ENCODE peak calls at places on chromosomes 3 and 15, in six cellular contexts. K is heart right ventricle; U is activated CD8-positive, alpha-beta memory T cell treated with anti-CD3 and anti-CD28 coated beads for 24 hours; P is spleen; A is COLO829; R is DMS79. S is an unnamed sample.

GRCh38 chr3:183534249-183534648 is 21.3 kb downstream of the KLHL6 start:
- DNase-seq in K (no peak), U (no peak), P (no peak), A (peak), R (peak), S (no peak)

GRCh38 chr15:76378691-76379090 is 42.1 kb downstream of the ISL2 start:
- DNase-seq in K (no peak), U (no peak), P (no peak), A (no peak), R (no peak), S (no peak)

GRCh38 chr3:69103123-69103522 is 18.4 kb downstream of the ARL6IP5 start:
- DNase-seq in K (no peak), U (no peak), P (no peak), A (no peak), R (no peak), S (no peak)

GRCh38 chr3:139292933-139293664 is 50.7 kb upstream of the MRPS22 start:
- DNase-seq in K (no peak), U (no peak), P (no peak), A (peak), R (no peak), S (no peak)

GRCh38 chr3:168559012-168559411 is 463.3 kb upstream of the GOLIM4 start:
- DNase-seq in K (no peak), U (no peak), P (no peak), A (no peak), R (no peak), S (no peak)

GRCh38 chr3:145902166-145902565 is 258.8 kb downstream of the PLOD2 start:
- DNase-seq in K (no peak), U (no peak), P (no peak), A (no peak), R (no peak), S (no peak)

GRCh38 chr3:122513386-122514122 is 1.2 kb downstream of the KPNA1 start:
- DNase-seq in K (no peak), U (no peak), P (no peak), A (no peak), R (no peak), S (no peak)

GRCh38 chr3:20857636-20858035 is 671.6 kb upstream of the SGO1 start:
- DNase-seq in K (no peak), U (no peak), P (no peak), A (no peak), R (no peak), S (no peak)

GRCh38 chr15:42737529-42738328 is 801 bp upstream of the CDAN1 start:
- DNase-seq in K (no peak), U (no peak), P (no peak), A (no peak), R (no peak), S (no peak)

GRCh38 chr3:130491431-130491830 is 25.5 kb upstream of the COL6A6 start:
- DNase-seq in K (no peak), U (no peak), P (no peak), A (peak), R (no peak), S (no peak)

GRCh38 chr3:9779721-9780450 is 10.1 kb upstream of the CAMK1 start:
- DNase-seq in K (no peak), U (peak), P (peak), A (no peak), R (no peak), S (peak)

GRCh38 chr3:106121491-106122289 is 252.9 kb upstream of the CBLB start:
- DNase-seq in K (no peak), U (no peak), P (no peak), A (no peak), R (no peak), S (no peak)

GRCh38 chr3:46845397-46845859 is 17.8 kb downstream of the MYL3 start:
- DNase-seq in K (peak), U (no peak), P (no peak), A (no peak), R (no peak), S (no peak)

S was measured in germinal center.